ENCODE peak calls at places on chromosome 1, in ten cellular contexts. L is ascending aorta; E is A549; Z is T-helper 17 cell; B is cardiac muscle cell; I is BE2C; O is K562; W is lung; F is suprapubic skin; Y is CD8-positive, alpha-beta T cell. H is an unnamed sample.
A peak's percentile ranks its signal among the peaks of the same experiment; 100 is the strongest.

GRCh38 chr1:117284408-117285215 is 73.9 kb upstream of the VTCN1 start:
- DNase-seq in I (peak; percentile 15), B (peak; percentile 73), O (peak; percentile 53), L (no peak), Z (no peak), F (no peak), E (peak; percentile 71), W (no peak), Y (no peak), H (no peak)

GRCh38 chr1:24635195-24635843 is 7.8 kb upstream of the SRRM1 start:
- DNase-seq in F (no peak), W (no peak), Z (no peak), I (no peak), E (peak; percentile 76), O (peak; percentile 37), B (peak; percentile 85), Y (no peak), L (no peak), H (peak; percentile 19)

GRCh38 chr1:54542962-54543539 is 5.0 kb upstream of the ACOT11 start:
- DNase-seq in I (no peak), F (peak; percentile 69), W (no peak), B (peak; percentile 29), O (no peak), E (peak; percentile 19), Z (no peak), Y (no peak), L (no peak), H (no peak)

GRCh38 chr1:47189844-47190562 is at the start of gene PDZK1IP1:
- DNase-seq in E (peak; percentile 55), W (peak; percentile 91), Z (no peak), L (peak; percentile 96), B (peak; percentile 88), Y (no peak), O (peak; percentile 45), F (peak; percentile 93), I (no peak), H (peak; percentile 91)

GRCh38 chr1:70042090-70042716 is 163.2 kb downstream of the LRRC40 start:
- DNase-seq in B (peak; percentile 51), O (no peak), Y (no peak), W (no peak), I (no peak), E (no peak), L (no peak), Z (no peak), F (no peak), H (no peak)

GRCh38 chr1:244163861-244164562 is 112.9 kb downstream of the ZBTB18 start:
- DNase-seq in W (no peak), F (no peak), Z (no peak), L (no peak), B (peak; percentile 97), I (peak; percentile 33), E (peak; percentile 90), Y (no peak), O (no peak), H (no peak)

GRCh38 chr1:39269791-39270342 is 65.4 kb downstream of the MACF1 start:
- DNase-seq in Y (no peak), W (no peak), B (peak; percentile 77), L (no peak), Z (no peak), O (no peak), E (peak; percentile 16), I (no peak), F (no peak), H (no peak)

GRCh38 chr1:35120458-35121133 is 41.4 kb downstream of the ZMYM1 start:
- DNase-seq in W (no peak), F (no peak), Z (no peak), I (peak; percentile 5), Y (peak; percentile 11), E (no peak), B (peak; percentile 45), O (no peak), L (no peak), H (no peak)

GRCh38 chr1:46096269-46097148 is 35.9 kb downstream of the PIK3R3 start:
- DNase-seq in F (no peak), W (no peak), Z (no peak), Y (no peak), I (no peak), E (no peak), B (no peak), O (no peak), L (no peak), H (no peak)

DNA sequence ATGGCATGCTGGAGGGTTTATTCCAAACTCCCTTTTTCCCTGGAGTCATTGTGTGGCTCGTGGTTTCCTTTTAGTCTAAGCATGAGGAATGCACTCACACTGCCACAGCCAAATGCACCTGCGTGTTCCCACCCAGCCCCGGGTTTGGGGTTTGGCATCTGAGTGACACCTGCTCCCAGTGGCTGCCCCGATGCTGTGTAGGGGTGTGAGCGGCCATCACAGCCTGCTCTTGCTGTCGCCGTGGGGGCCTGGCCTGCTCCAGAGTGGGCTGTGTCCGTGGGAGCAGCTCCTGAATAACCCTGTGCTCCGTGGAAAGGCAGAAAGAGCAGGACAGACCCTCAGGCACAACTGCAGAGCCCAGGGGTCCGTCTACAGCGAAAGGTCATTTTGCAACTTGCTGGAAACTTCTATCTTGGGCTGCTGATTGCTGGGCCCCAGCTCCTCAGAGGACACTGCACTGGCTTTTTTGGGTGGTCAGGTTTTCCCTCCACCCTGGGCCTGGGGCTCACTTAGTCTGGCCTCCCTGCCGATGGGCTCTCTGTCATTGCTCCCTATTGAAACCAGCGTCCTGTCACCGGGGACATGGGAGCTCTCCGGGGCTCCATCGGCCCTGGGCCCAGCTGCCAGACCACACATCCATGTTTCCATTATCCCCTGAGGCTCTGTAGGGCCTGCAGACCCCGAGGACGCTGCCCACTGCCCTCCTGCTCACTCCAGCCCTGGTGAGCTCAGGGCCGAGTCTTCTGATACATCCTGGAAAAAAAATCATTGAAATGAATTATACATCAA is 74.1 kb downstream of the AJAP1 start:
- DNase-seq in L (no peak), Z (no peak), B (no peak), W (no peak), F (no peak), Y (no peak), E (no peak), O (no peak), I (no peak), H (no peak)
- H3K9me3 ChIP-seq in L (no peaks in the 10 kb centered on the region), Z (no peaks in the 10 kb centered on the region), B (no peaks in the 10 kb centered on the region), W (no peaks in the 10 kb centered on the region), F (no peaks in the 10 kb centered on the region), Y (no peaks in the 10 kb centered on the region), E (no peaks in the 10 kb centered on the region), O (no peaks in the 10 kb centered on the region), I (no peaks in the 10 kb centered on the region), H (no peaks in the 10 kb centered on the region)

GRCh38 chr1:218462591-218462990 is 117.5 kb downstream of the TGFB2 start:
- DNase-seq in L (no peak), Z (no peak), Y (no peak), O (no peak), B (peak; percentile 6), W (no peak), F (no peak), I (no peak), E (no peak), H (no peak)
- H3K9me3 ChIP-seq in L (no peaks in the 10 kb centered on the region), Z (no peaks in the 10 kb centered on the region), Y (no peaks in the 10 kb centered on the region), O (no peaks in the 10 kb centered on the region), B (no peaks in the 10 kb centered on the region), W (no peaks in the 10 kb centered on the region), F (no peaks in the 10 kb centered on the region), I (no peaks in the 10 kb centered on the region), E (no peaks in the 10 kb centered on the region), H (no peaks in the 10 kb centered on the region)

GRCh38 chr1:228245111-228245510 is 37.3 kb downstream of the OBSCN start:
- DNase-seq in Z (no peak), F (no peak), Y (no peak), O (no peak), I (no peak), E (no peak), L (no peak), W (no peak), B (no peak), H (no peak)
- H3K9me3 ChIP-seq in Z (peaks cover 9% of the 10 kb centered on the region), F (peaks cover 17% of the 10 kb centered on the region), Y (peaks cover 13% of the 10 kb centered on the region), O (peaks cover 23% of the 10 kb centered on the region), I (no peaks in the 10 kb centered on the region), E (peaks cover 67% of the 10 kb centered on the region), L (peaks cover 51% of the 10 kb centered on the region), W (peaks cover 22% of the 10 kb centered on the region), B (no peaks in the 10 kb centered on the region), H (no peaks in the 10 kb centered on the region)

DNA sequence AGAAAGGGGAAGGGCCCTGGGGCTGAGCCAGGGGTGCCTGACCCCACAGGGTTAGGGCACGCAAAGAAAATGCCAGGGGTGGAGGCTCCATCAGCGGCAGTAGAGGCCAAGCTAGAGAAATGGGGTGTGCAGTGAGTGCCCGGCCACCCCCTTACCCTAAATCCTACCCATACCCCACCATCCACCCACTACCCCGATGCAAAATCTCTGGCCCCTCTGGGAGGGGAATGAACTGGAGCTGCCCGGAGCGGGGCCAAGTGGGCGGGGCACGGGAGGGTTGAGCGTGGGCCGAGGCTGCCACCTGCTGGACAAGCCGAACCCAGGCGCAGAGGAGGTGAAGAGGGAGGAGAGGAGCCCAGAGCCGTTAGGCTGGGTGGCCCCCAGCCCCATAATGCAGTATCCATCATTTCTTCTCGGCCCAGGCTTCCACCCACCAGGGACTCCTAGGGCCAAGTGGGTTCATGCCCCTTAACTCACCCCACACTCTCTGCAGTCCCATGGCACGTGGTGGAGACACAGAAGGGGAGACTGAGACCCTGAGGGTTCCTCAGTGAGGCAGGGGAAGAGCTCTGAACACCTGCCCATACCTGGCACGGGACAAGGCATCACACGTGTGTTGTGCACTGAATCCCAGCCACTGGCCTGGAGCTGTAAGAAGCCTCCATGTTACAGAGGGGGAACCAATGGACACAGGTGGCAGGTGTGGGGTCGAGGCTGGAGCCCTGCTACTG is 1.4 kb upstream of the C1QC start:
- DNase-seq in Z (peak; percentile 42), I (peak; percentile 75), F (peak; percentile 91), B (peak; percentile 63), Y (peak; percentile 66), W (peak; percentile 81), O (peak; percentile 94), E (peak; percentile 19), L (peak; percentile 83), H (peak; percentile 88)
- H3K9me3 ChIP-seq in Z (no peaks in the 10 kb centered on the region), I (no peaks in the 10 kb centered on the region), F (no peaks in the 10 kb centered on the region), B (no peaks in the 10 kb centered on the region), Y (no peaks in the 10 kb centered on the region), W (no peaks in the 10 kb centered on the region), O (no peaks in the 10 kb centered on the region), E (no peaks in the 10 kb centered on the region), L (no peaks in the 10 kb centered on the region), H (no peaks in the 10 kb centered on the region)

GRCh38 chr1:4565169-4565568 is 89.2 kb upstream of the AJAP1 start:
- DNase-seq in W (no peak), Z (no peak), E (no peak), Y (no peak), O (no peak), L (no peak), I (no peak), B (no peak), F (no peak), H (no peak)
- H3K9me3 ChIP-seq in W (peaks cover 2% of the 10 kb centered on the region), Z (no peaks in the 10 kb centered on the region), E (no peaks in the 10 kb centered on the region), Y (no peaks in the 10 kb centered on the region), O (no peaks in the 10 kb centered on the region), L (no peaks in the 10 kb centered on the region), I (no peaks in the 10 kb centered on the region), B (no peaks in the 10 kb centered on the region), F (no peaks in the 10 kb centered on the region), H (no peaks in the 10 kb centered on the region)

DNA sequence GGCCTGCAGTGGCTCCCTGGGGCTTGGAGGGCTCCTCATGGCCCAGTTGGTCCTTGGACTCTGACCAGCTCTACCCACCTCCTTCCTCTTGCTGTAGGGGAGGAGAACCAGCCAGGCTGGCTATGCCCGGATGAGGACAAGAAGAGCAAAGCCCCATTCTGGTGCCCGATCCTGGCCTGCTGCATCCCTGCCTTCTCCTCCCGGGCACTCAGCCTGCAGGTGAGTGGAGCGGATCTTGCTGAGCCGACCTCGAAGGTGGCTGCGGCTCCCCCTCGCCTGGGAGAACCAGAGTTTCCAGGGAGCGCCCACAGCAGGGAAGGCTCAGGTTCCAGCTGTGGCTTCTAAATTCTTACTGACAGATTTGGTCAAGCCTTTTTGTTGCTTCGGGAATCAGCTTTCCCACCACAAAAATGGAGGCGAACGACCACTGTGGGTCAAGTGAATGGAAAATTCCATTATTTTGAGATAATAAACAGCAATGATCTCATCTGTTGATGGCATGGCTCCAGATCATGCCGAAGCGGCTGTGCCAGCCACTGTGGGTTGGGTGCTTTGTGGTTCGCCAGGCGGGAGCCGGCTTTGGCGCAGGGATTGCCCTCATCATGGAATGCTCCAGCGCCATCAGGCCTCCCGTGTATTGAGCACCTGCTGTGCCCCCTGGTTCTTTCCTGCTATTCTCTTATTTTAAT is 106.5 kb upstream of the ACTL8 start:
- DNase-seq in Z (no peak), L (peak; percentile 92), Y (no peak), F (no peak), O (no peak), I (no peak), E (no peak), B (no peak), W (no peak), H (peak; percentile 60)
- H3K9me3 ChIP-seq in Z (no peaks in the 10 kb centered on the region), L (no peaks in the 10 kb centered on the region), Y (no peaks in the 10 kb centered on the region), F (no peaks in the 10 kb centered on the region), O (no peaks in the 10 kb centered on the region), I (no peaks in the 10 kb centered on the region), E (no peaks in the 10 kb centered on the region), B (no peaks in the 10 kb centered on the region), W (no peaks in the 10 kb centered on the region), H (no peaks in the 10 kb centered on the region)

H was measured in pancreas.